ENCODE peak calls at places on chromosomes 3 and 15, in seven cellular contexts. One of them, this sample, is unnamed.

GRCh38 chr3:23776352-23776891 is 29.3 kb upstream of the UBE2E1 start:
- DNase-seq in CD8-positive, alpha-beta T cell: no peak
- DNase-seq in stimulated activated CD4-positive, alpha-beta T cell treated with anti-CD3 and anti-CD28 coated beads, Interleukin-15, amount 100 ng/mL, for 48 hours: no peak
- DNase-seq in substantia nigra: peak
- DNase-seq in nephron progenitor cell: no peak
- DNase-seq in bronchial epithelial cell: peak
- DNase-seq in GOT3: peak
- DNase-seq in this sample: peak

GRCh38 chr3:79767953-79768282 is at the start of gene ROBO1:
- DNase-seq in CD8-positive, alpha-beta T cell: no peak
- DNase-seq in stimulated activated CD4-positive, alpha-beta T cell treated with anti-CD3 and anti-CD28 coated beads, Interleukin-15, amount 100 ng/mL, for 48 hours: no peak
- DNase-seq in substantia nigra: no peak
- DNase-seq in nephron progenitor cell: peak
- DNase-seq in bronchial epithelial cell: no peak
- DNase-seq in GOT3: no peak
- DNase-seq in this sample: no peak

GRCh38 chr15:38129531-38130199 is 123.0 kb upstream of the SPRED1 start:
- DNase-seq in CD8-positive, alpha-beta T cell: no peak
- DNase-seq in stimulated activated CD4-positive, alpha-beta T cell treated with anti-CD3 and anti-CD28 coated beads, Interleukin-15, amount 100 ng/mL, for 48 hours: no peak
- DNase-seq in substantia nigra: peak
- DNase-seq in nephron progenitor cell: no peak
- DNase-seq in bronchial epithelial cell: peak
- DNase-seq in GOT3: peak
- DNase-seq in this sample: peak

GRCh38 chr15:59531066-59531465 is 80.5 kb upstream of the GCNT3 start:
- DNase-seq in CD8-positive, alpha-beta T cell: no peak
- DNase-seq in stimulated activated CD4-positive, alpha-beta T cell treated with anti-CD3 and anti-CD28 coated beads, Interleukin-15, amount 100 ng/mL, for 48 hours: no peak
- DNase-seq in substantia nigra: no peak
- DNase-seq in nephron progenitor cell: no peak
- DNase-seq in bronchial epithelial cell: no peak
- DNase-seq in GOT3: no peak
- DNase-seq in this sample: no peak

GRCh38 chr3:120425196-120425595 is 25.6 kb downstream of the FSTL1 start:
- DNase-seq in CD8-positive, alpha-beta T cell: no peak
- DNase-seq in stimulated activated CD4-positive, alpha-beta T cell treated with anti-CD3 and anti-CD28 coated beads, Interleukin-15, amount 100 ng/mL, for 48 hours: no peak
- DNase-seq in substantia nigra: no peak
- DNase-seq in nephron progenitor cell: no peak
- DNase-seq in bronchial epithelial cell: no peak
- DNase-seq in GOT3: no peak
- DNase-seq in this sample: no peak

GRCh38 chr3:139537325-139537724 is 2.2 kb downstream of the RBP1 start:
- DNase-seq in CD8-positive, alpha-beta T cell: no peak
- DNase-seq in stimulated activated CD4-positive, alpha-beta T cell treated with anti-CD3 and anti-CD28 coated beads, Interleukin-15, amount 100 ng/mL, for 48 hours: no peak
- DNase-seq in substantia nigra: no peak
- DNase-seq in nephron progenitor cell: no peak
- DNase-seq in bronchial epithelial cell: peak
- DNase-seq in GOT3: no peak
- DNase-seq in this sample: no peak

GRCh38 chr3:72892081-72892763 is 4.4 kb downstream of the GXYLT2 start:
- DNase-seq in CD8-positive, alpha-beta T cell: no peak
- DNase-seq in stimulated activated CD4-positive, alpha-beta T cell treated with anti-CD3 and anti-CD28 coated beads, Interleukin-15, amount 100 ng/mL, for 48 hours: no peak
- DNase-seq in substantia nigra: peak
- DNase-seq in nephron progenitor cell: no peak
- DNase-seq in bronchial epithelial cell: peak
- DNase-seq in GOT3: no peak
- DNase-seq in this sample: peak

GRCh38 chr15:100372695-100373036 is 30.9 kb upstream of the ADAMTS17 start:
- DNase-seq in CD8-positive, alpha-beta T cell: no peak
- DNase-seq in stimulated activated CD4-positive, alpha-beta T cell treated with anti-CD3 and anti-CD28 coated beads, Interleukin-15, amount 100 ng/mL, for 48 hours: no peak
- DNase-seq in substantia nigra: no peak
- DNase-seq in nephron progenitor cell: no peak
- DNase-seq in bronchial epithelial cell: no peak
- DNase-seq in GOT3: no peak
- DNase-seq in this sample: no peak

GRCh38 chr3:30007668-30008067 is 598.7 kb upstream of the TGFBR2 start:
- DNase-seq in CD8-positive, alpha-beta T cell: no peak
- DNase-seq in stimulated activated CD4-positive, alpha-beta T cell treated with anti-CD3 and anti-CD28 coated beads, Interleukin-15, amount 100 ng/mL, for 48 hours: no peak
- DNase-seq in substantia nigra: no peak
- DNase-seq in nephron progenitor cell: no peak
- DNase-seq in bronchial epithelial cell: peak
- DNase-seq in GOT3: no peak
- DNase-seq in this sample: no peak

GRCh38 chr3:13204177-13204581 is 130.9 kb upstream of the IQSEC1 start:
- DNase-seq in CD8-positive, alpha-beta T cell: no peak
- DNase-seq in stimulated activated CD4-positive, alpha-beta T cell treated with anti-CD3 and anti-CD28 coated beads, Interleukin-15, amount 100 ng/mL, for 48 hours: no peak
- DNase-seq in substantia nigra: no peak
- DNase-seq in nephron progenitor cell: no peak
- DNase-seq in bronchial epithelial cell: no peak
- DNase-seq in GOT3: no peak
- DNase-seq in this sample: no peak

GRCh38 chr3:72646263-72646662 is 202.0 kb downstream of the SHQ1 start:
- DNase-seq in CD8-positive, alpha-beta T cell: no peak
- DNase-seq in stimulated activated CD4-positive, alpha-beta T cell treated with anti-CD3 and anti-CD28 coated beads, Interleukin-15, amount 100 ng/mL, for 48 hours: no peak
- DNase-seq in substantia nigra: no peak
- DNase-seq in nephron progenitor cell: no peak
- DNase-seq in bronchial epithelial cell: no peak
- DNase-seq in GOT3: no peak
- DNase-seq in this sample: no peak

GRCh38 chr3:110562621-110563020 is 509.0 kb upstream of the NECTIN3 start:
- DNase-seq in CD8-positive, alpha-beta T cell: no peak
- DNase-seq in stimulated activated CD4-positive, alpha-beta T cell treated with anti-CD3 and anti-CD28 coated beads, Interleukin-15, amount 100 ng/mL, for 48 hours: no peak
- DNase-seq in substantia nigra: no peak
- DNase-seq in nephron progenitor cell: no peak
- DNase-seq in bronchial epithelial cell: peak
- DNase-seq in GOT3: no peak
- DNase-seq in this sample: no peak